ENCODE peak calls at places on chromosomes 6 and 20, in seven cellular contexts. F, M, I, P, X, G and S are unnamed samples.

GRCh38 chr20:62476074-62476838 is 461 bp upstream of the GATA5 start:
- DNase-seq in I (peak; percentile 47), G (no peak), M (no peak), F (no peak), P (peak; percentile 78), X (peak; percentile 63), S (no peak)

GRCh38 chr20:35451295-35451694 is 4.1 kb upstream of the CEP250 start:
- DNase-seq in X (no peak), I (no peak), F (no peak), P (no peak), G (peak; percentile 18), M (no peak), S (no peak)

GRCh38 chr20:24968278-24968677 is 19.2 kb downstream of the CST7 start:
- DNase-seq in G (no peak), F (no peak), X (peak; percentile 10), P (no peak), M (no peak), I (no peak), S (no peak)

GRCh38 chr20:37882961-37883712 is 19.8 kb upstream of the VSTM2L start:
- DNase-seq in M (no peak), G (no peak), I (no peak), X (no peak), P (no peak), F (no peak), S (no peak)

GRCh38 chr6:133724726-133725125 is 164.2 kb upstream of the TCF21 start:
- DNase-seq in M (no peak), F (peak; percentile 69), G (no peak), I (peak; percentile 74), X (no peak), P (no peak), S (no peak)

GRCh38 chr20:44886276-44886671 is 769 bp downstream of the YWHAB start:
- DNase-seq in G (no peak), P (no peak), I (peak; percentile 36), F (no peak), X (no peak), M (no peak), S (peak; percentile 24)

GRCh38 chr6:166567813-166568212 is 18.7 kb downstream of the RAMACL start:
- DNase-seq in F (no peak), I (no peak), X (no peak), M (no peak), G (no peak), P (no peak), S (no peak)

GRCh38 chr6:122077603-122078002 is 321.8 kb upstream of the HSF2 start:
- DNase-seq in G (no peak), M (no peak), F (no peak), X (no peak), I (no peak), P (no peak), S (no peak)

GRCh38 chr6:134729590-134729989 is 220.3 kb downstream of the ALDH8A1 start:
- DNase-seq in M (no peak), I (peak; percentile 15), X (no peak), F (peak; percentile 29), G (no peak), P (no peak), S (no peak)

GRCh38 chr20:61762208-61762710 is 303.4 kb downstream of the TAF4 start:
- DNase-seq in F (no peak), I (no peak), P (no peak), X (no peak), M (no peak), G (no peak), S (no peak)

GRCh38 chr6:170441316-170441715 is 111.8 kb downstream of the PSMB1 start:
- DNase-seq in M (no peak), I (no peak), F (peak; percentile 55), P (no peak), X (no peak), G (no peak), S (peak; percentile 43)

GRCh38 chr6:46734867-46735719 is at the start of gene PLA2G7:
- DNase-seq in P (peak; percentile 74), X (peak; percentile 63), M (peak; percentile 60), F (no peak), G (peak; percentile 73), I (peak; percentile 71), S (peak; percentile 14)

GRCh38 chr6:37628611-37629320 is 68.9 kb downstream of the MDGA1 start:
- DNase-seq in F (peak; percentile 80), X (no peak), M (no peak), G (no peak), P (no peak), I (no peak), S (peak; percentile 49)

GRCh38 chr6:24549158-24549557 is 54.4 kb downstream of the ALDH5A1 start:
- DNase-seq in X (no peak), I (no peak), G (no peak), P (no peak), M (no peak), F (no peak), S (no peak)

GRCh38 chr6:94535798-94536197 is 1041.5 kb upstream of the MANEA start:
- DNase-seq in F (no peak), X (no peak), I (no peak), M (no peak), G (no peak), P (no peak), S (no peak)

GRCh38 chr6:121305957-121306607 is 28.2 kb downstream of the TBC1D32 start:
- DNase-seq in M (peak; percentile 12), X (no peak), G (peak; percentile 65), F (peak; percentile 25), P (no peak), I (peak; percentile 59), S (peak; percentile 60)

GRCh38 chr20:17647391-17648305 is 34.4 kb downstream of the RRBP1 start:
- DNase-seq in F (no peak), M (no peak), P (no peak), G (peak; percentile 53), I (no peak), X (no peak), S (no peak)

GRCh38 chr20:24502184-24502583 is 32.8 kb downstream of the SYNDIG1 start:
- DNase-seq in X (peak; percentile 10), P (peak; percentile 17), F (peak; percentile 59), M (no peak), I (no peak), G (no peak), S (peak; percentile 16)

GRCh38 chr6:68427630-68428029 is 207.5 kb upstream of the ADGRB3 start:
- DNase-seq in F (peak; percentile 0), M (no peak), X (no peak), P (no peak), I (no peak), G (no peak), S (no peak)

GRCh38 chr6:12312736-12313135 is 22.6 kb downstream of the EDN1 start:
- DNase-seq in X (no peak), F (no peak), P (peak; percentile 14), M (no peak), G (peak; percentile 84), I (no peak), S (peak; percentile 46)

GRCh38 chr6:35081426-35081851 is 59.7 kb downstream of the TCP11 start:
- DNase-seq in I (no peak), G (no peak), X (no peak), P (no peak), F (peak; percentile 5), M (no peak), S (no peak)

GRCh38 chr6:129709451-129709908 is 497 bp downstream of the ARHGAP18 start:
- DNase-seq in G (peak; percentile 39), P (no peak), X (no peak), I (no peak), F (peak; percentile 58), M (no peak), S (peak; percentile 60)

GRCh38 chr20:19777981-19778380 is 19.9 kb downstream of the RIN2 start:
- DNase-seq in F (no peak), X (no peak), P (no peak), I (no peak), M (no peak), G (no peak), S (no peak)

GRCh38 chr20:1033751-1034419 is 31.8 kb upstream of the RSPO4 start:
- DNase-seq in G (peak; percentile 2), F (no peak), X (no peak), I (no peak), P (no peak), M (no peak), S (no peak)

GRCh38 chr6:144216668-144217218 is 66.4 kb downstream of the STX11 start:
- DNase-seq in M (no peak), X (no peak), P (no peak), G (no peak), I (no peak), F (no peak), S (no peak)

GRCh38 chr6:36545767-36546663 is 1.3 kb downstream of the STK38 start:
- DNase-seq in G (peak; percentile 45), F (peak; percentile 31), X (no peak), P (no peak), I (peak; percentile 35), M (no peak), S (peak; percentile 66)

GRCh38 chr20:53036992-53037391 is 64.8 kb downstream of the TSHZ2 start:
- DNase-seq in P (no peak), F (no peak), X (no peak), G (no peak), M (no peak), I (no peak), S (no peak)

GRCh38 chr20:3068075-3068474 is 3.3 kb upstream of the OXT start:
- DNase-seq in I (no peak), P (no peak), M (no peak), G (peak; percentile 24), X (no peak), F (no peak), S (no peak)
- H3K23ac ChIP-seq in I (no peak overlapping the region), P (no peak overlapping the region), M (no peak overlapping the region), G (no peak overlapping the region), X (no peak overlapping the region), F (no peak overlapping the region), S (no peak overlapping the region)

GRCh38 chr6:20816126-20816525 is 281.9 kb downstream of the CDKAL1 start:
- DNase-seq in G (no peak), P (no peak), F (no peak), I (no peak), X (no peak), M (no peak), S (no peak)
- H3K23ac ChIP-seq in G (no peak overlapping the region), P (no peak overlapping the region), F (no peak overlapping the region), I (no peak overlapping the region), X (no peak overlapping the region), M (no peak overlapping the region), S (no peak overlapping the region)

DNA sequence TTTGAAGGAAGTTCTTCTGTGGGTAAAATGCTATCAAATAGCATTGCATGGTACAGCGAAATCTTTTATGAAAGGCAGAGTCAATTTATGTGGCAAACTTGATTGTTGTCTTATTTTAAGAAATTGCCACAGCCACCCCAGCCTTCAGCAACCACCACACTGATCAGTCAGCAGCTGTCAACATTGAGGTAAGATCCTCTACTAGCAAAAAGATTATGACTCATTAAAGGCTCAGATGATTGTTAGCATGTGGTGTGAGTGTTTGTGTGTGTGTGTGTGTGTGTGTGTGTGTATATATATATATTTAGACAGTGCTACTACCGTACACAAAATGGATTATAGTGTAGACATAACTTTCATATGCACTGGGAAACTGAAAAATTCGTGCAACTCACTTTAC is 27.8 kb downstream of the LRRN4 start:
- DNase-seq in I (no peak), X (no peak), M (no peak), G (no peak), F (peak; percentile 66), P (no peak), S (peak; percentile 65)
- H3K23ac ChIP-seq in I (no peak overlapping the region), X (no peak overlapping the region), M (no peak overlapping the region), G (no peak overlapping the region), F (no peak overlapping the region), P (no peak overlapping the region), S (no peak overlapping the region)

DNA sequence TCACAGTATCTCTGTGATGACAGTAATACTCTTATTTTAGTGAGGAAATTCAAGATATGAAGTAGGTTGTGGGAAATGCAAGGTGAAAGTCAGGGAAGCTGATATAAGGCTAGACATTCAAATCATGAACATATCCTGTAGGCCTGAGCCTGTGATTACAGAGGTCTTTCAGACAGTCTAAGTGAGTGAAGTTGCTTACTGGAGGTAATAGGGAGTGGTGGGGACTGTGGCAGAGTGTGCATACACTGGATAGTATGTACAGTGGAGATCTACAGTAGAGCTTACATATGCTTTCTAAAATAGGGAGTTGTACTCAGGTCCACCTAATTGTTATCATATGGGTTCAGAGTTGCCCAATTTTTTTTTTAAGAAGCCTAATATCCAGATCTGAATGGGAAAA is 3.1 kb downstream of the DHX35 start:
- DNase-seq in I (no peak), F (no peak), G (no peak), X (no peak), M (no peak), P (no peak), S (no peak)
- H3K23ac ChIP-seq in I (no peak overlapping the region), F (no peak overlapping the region), G (no peak overlapping the region), X (no peak overlapping the region), M (no peak overlapping the region), P (no peak overlapping the region), S (no peak overlapping the region)